ENCODE peak calls at places on chromosomes 7 and 10, in four cellular contexts. F is fibroblast of villous mesenchyme, Y is left ventricle myocardium inferior, W is GM12864. S is an unnamed sample.

GRCh38 chr10:132452216-132452650 is 55.2 kb downstream of the PWWP2B start:
- DNase-seq in Y (no peak), W (no peak), F (no peak), S (no peak)

GRCh38 chr10:61804414-61804813 is 97.1 kb upstream of the ARID5B start:
- DNase-seq in Y (no peak), F (peak; percentile 49), W (no peak), S (peak; percentile 48)

GRCh38 chr10:117241541-117242462 is 888 bp downstream of the SLC18A2 start:
- DNase-seq in F (peak; percentile 5), Y (no peak), W (no peak), S (no peak)

GRCh38 chr7:26190417-26190869 is 10.1 kb downstream of the HNRNPA2B1 start:
- DNase-seq in Y (no peak), W (no peak), F (no peak), S (no peak)

GRCh38 chr10:102814456-102814871 is 22.7 kb downstream of the CYP17A1 start:
- DNase-seq in F (no peak), W (no peak), Y (peak; percentile 70), S (peak; percentile 67)

GRCh38 chr10:19815478-19816419 is 483 bp upstream of the PLXDC2 start:
- DNase-seq in Y (peak; percentile 79), W (no peak), F (peak; percentile 71), S (peak; percentile 77)

GRCh38 chr10:22010973-22011408 is 7.5 kb upstream of the DNAJC1 start:
- DNase-seq in F (peak; percentile 46), W (no peak), Y (no peak), S (peak; percentile 57)

GRCh38 chr7:152435384-152436278 is at the start of gene KMT2C:
- DNase-seq in Y (peak; percentile 58), W (no peak), F (peak; percentile 47), S (peak; percentile 43)

GRCh38 chr10:118488710-118489497 is 106.5 kb downstream of the PRLHR start:
- DNase-seq in F (no peak), Y (no peak), W (no peak), S (no peak)

GRCh38 chr7:107768263-107768662 is 24.3 kb downstream of the CBLL1 start:
- DNase-seq in Y (no peak), F (no peak), W (no peak), S (no peak)

GRCh38 chr10:69655868-69656555 is 26.0 kb downstream of the FAM241B start:
- DNase-seq in F (no peak), Y (no peak), W (no peak), S (no peak)

GRCh38 chr7:27148031-27148775 is 629 bp upstream of the HOXA6 start:
- DNase-seq in Y (no peak), F (peak; percentile 66), W (no peak), S (no peak)

GRCh38 chr7:39333701-39334100 is 232.5 kb upstream of the YAE1 start:
- DNase-seq in Y (no peak), F (no peak), W (no peak), S (no peak)

GRCh38 chr7:151426486-151426905 is 13.4 kb downstream of the CRYGN start:
- DNase-seq in F (peak; percentile 99), Y (peak; percentile 63), W (no peak), S (peak; percentile 96)

GRCh38 chr10:114043532-114044250 is at the start of gene ADRB1:
- DNase-seq in W (peak; percentile 36), Y (peak; percentile 96), F (peak; percentile 34), S (no peak)

GRCh38 chr10:118369806-118370205 is 27.7 kb upstream of the FAM204A start:
- DNase-seq in F (no peak), W (no peak), Y (no peak), S (no peak)

GRCh38 chr7:80841566-80842478 is 77.0 kb downstream of the SEMA3C start:
- DNase-seq in F (peak; percentile 48), Y (no peak), W (no peak), S (no peak)

GRCh38 chr10:77673086-77673485 is 35.5 kb upstream of the KCNMA1 start:
- DNase-seq in W (no peak), F (no peak), Y (no peak), S (no peak)

GRCh38 chr10:46541017-46541661 is 15.3 kb downstream of the GPRIN2 start:
- DNase-seq in Y (peak; percentile 37), W (no peak), F (no peak), S (no peak)

GRCh38 chr10:102505462-102506115 is 1.8 kb downstream of the SUFU start:
- DNase-seq in W (no peak), F (no peak), Y (no peak), S (no peak)

GRCh38 chr10:3471927-3472704 is 299.5 kb upstream of the PITRM1 start:
- DNase-seq in F (no peak), Y (no peak), W (no peak), S (no peak)

DNA sequence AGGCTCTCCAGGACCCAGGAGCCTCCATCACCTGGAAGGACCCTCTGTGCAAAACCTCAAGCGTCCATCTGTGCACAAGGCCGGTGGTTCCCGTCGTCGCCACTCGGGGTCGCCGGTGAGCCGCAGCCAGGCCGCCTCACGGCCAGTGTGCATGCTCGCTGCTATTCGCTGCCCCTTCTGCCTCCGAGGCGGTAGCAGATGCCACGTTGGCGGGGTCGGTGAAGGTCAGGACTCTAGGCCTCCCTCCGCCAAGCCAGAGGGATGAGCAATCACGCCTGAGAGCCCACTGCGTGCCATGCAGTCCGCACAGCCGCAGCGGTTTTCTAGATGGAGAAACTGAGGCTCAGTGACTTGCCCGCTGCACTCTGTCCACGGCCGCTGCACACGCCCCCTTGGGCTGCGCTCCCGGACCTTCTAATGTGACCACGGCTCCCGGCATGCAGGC is 5.7 kb downstream of the UPK3B start:
- DNase-seq in Y (peak; percentile 65), F (no peak), W (no peak), S (peak; percentile 64)
- TF ChIP-seq CTCF in Y (peak; percentile 92), F (peak; percentile 26), W (no peak), S (peak; percentile 97)

GRCh38 chr10:93193886-93194285 is 120.2 kb downstream of the CYP26A1 start:
- DNase-seq in Y (no peak), F (no peak), W (no peak), S (no peak)

GRCh38 chr10:93199221-93199681 is 125.6 kb downstream of the CYP26A1 start:
- DNase-seq in Y (peak; percentile 68), W (no peak), F (peak; percentile 71), S (peak; percentile 38)

DNA sequence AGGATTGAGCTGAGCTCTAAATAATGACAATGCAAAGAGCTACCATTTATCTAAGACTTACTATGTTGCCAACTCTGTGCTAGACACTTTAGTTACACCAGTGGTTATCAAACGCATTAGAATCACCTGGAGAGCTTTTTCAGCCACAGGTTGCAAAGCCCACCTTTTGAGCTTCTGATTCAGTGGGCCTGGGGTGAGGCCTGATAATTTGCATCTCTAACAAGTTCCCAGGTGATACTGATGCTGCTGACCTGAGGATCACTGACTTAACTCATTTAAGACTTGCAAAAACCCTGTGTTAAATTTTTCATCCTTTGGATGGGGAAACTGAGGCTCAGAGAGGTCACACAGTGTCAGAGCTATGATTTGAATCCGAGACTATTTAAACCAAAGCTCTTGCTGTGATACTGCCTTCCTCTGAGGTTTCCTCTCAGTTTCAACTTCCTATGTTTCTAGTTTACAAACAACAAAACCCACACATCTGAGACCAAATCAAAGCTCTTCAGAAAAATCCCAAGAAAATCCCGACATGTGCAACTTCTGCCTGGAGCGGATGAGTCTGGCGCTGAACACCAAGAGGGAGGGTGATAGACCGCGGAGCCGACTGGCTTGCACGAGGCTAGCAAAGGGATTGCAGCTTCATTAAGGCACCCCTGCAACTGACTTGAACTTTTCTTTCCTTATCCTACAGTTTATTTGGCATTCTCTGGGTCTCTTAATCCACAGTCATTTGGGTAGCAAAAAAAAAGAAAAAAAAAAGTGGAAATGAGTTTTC is 124.9 kb downstream of the CYP26A1 start:
- DNase-seq in F (peak; percentile 59), Y (no peak), W (no peak), S (peak; percentile 42)
- H3K4me3 ChIP-seq in F (peak overlapping the region; percentile 29), Y (peak overlapping the region; percentile 60), W (no peak overlapping the region), S (peak overlapping the region; percentile 51)

DNA sequence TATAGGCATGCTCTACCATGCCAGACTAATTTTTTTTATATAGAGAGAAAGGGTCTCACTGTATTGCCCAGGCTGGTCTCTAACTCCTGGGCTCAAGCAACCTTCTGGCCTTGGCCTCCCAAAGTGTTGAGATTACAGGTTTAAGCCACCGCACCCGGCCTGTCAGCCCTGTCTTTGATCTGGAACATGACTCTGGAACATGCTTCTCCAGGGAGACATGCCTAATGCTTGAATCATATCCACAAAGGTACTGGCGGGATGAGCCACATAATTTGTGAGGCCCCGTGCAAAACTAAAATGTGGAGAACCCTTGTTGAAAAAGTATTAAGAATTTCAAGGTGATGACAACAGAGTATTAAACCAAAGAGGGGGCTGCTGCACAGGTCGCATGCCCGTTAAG is 282.8 kb downstream of the ARHGAP12 start:
- DNase-seq in F (peak; percentile 20), W (no peak), Y (no peak), S (no peak)
- TF ChIP-seq CTCF in F (no peak), W (no peak), Y (no peak), S (no peak)

GRCh38 chr10:29860159-29860558 is 199.2 kb downstream of the JCAD start:
- DNase-seq in Y (no peak), F (peak; percentile 86), W (no peak), S (no peak)
- H3K4me3 ChIP-seq in Y (no peak overlapping the region), F (no peak overlapping the region), W (no peak overlapping the region), S (no peak overlapping the region)

GRCh38 chr10:1379601-1380000 is 323.4 kb downstream of the WDR37 start:
- DNase-seq in Y (no peak), W (no peak), F (no peak), S (no peak)
- TF ChIP-seq CTCF in Y (no peak), W (no peak), F (no peak), S (no peak)

GRCh38 chr10:71675295-71675970 is 44.1 kb downstream of the C10orf105 start:
- DNase-seq in F (no peak), Y (no peak), W (no peak), S (no peak)
- H3K4me3 ChIP-seq in F (no peak overlapping the region), Y (no peak overlapping the region), W (no peak overlapping the region), S (no peak overlapping the region)

GRCh38 chr7:157228864-157229422 is 90.2 kb downstream of the UBE3C start:
- DNase-seq in Y (no peak), F (peak; percentile 46), W (no peak), S (peak; percentile 45)
- TF ChIP-seq CTCF in Y (peak; percentile 46), F (peak; percentile 65), W (peak; percentile 39), S (peak; percentile 51)

GRCh38 chr10:7872041-7872442 is 53.7 kb downstream of the TAF3 start:
- DNase-seq in Y (no peak), W (no peak), F (peak; percentile 30), S (peak; percentile 35)
- H3K4me3 ChIP-seq in Y (peak overlapping the region; percentile 54), W (peak overlapping the region; percentile 19), F (peak overlapping the region; percentile 54), S (peak overlapping the region; percentile 49)

GRCh38 chr7:73611017-73611555 is 13.2 kb downstream of the MLXIPL start:
- DNase-seq in Y (no peak), F (no peak), W (no peak), S (no peak)
- TF ChIP-seq CTCF in Y (no peak), F (no peak), W (no peak), S (no peak)

S was measured in fibroblast of pulmonary artery.